ENCODE peak calls at places on chromosome 5, in five cellular contexts. One of them, this sample, is unnamed.

GRCh38 chr5:13627673-13628454 is 316.6 kb downstream of the DNAH5 start:
- DNase-seq in left ventricle myocardium inferior: no peak
- DNase-seq in MM.1S: no peak
- DNase-seq in body of pancreas: no peak
- DNase-seq in right lobe of liver: no peak
- DNase-seq in this sample: no peak

GRCh38 chr5:161535762-161536161 is 10.8 kb downstream of the GABRB2 start:
- DNase-seq in left ventricle myocardium inferior: no peak
- DNase-seq in MM.1S: no peak
- DNase-seq in body of pancreas: no peak
- DNase-seq in right lobe of liver: no peak
- DNase-seq in this sample: no peak

GRCh38 chr5:13664377-13664776 is 280.1 kb downstream of the DNAH5 start:
- DNase-seq in left ventricle myocardium inferior: no peak
- DNase-seq in MM.1S: no peak
- DNase-seq in body of pancreas: no peak
- DNase-seq in right lobe of liver: no peak
- DNase-seq in this sample: no peak

GRCh38 chr5:38780950-38781349 is 64.9 kb upstream of the OSMR start:
- DNase-seq in left ventricle myocardium inferior: peak; percentile 50
- DNase-seq in MM.1S: no peak
- DNase-seq in body of pancreas: peak; percentile 51
- DNase-seq in right lobe of liver: no peak
- DNase-seq in this sample: no peak

GRCh38 chr5:2020730-2021129 is 138.0 kb upstream of the IRX4 start:
- DNase-seq in left ventricle myocardium inferior: no peak
- DNase-seq in MM.1S: no peak
- DNase-seq in body of pancreas: no peak
- DNase-seq in right lobe of liver: no peak
- DNase-seq in this sample: no peak

GRCh38 chr5:36494756-36495637 is 111.4 kb upstream of the SLC1A3 start:
- DNase-seq in left ventricle myocardium inferior: no peak
- DNase-seq in MM.1S: no peak
- DNase-seq in body of pancreas: peak; percentile 6
- DNase-seq in right lobe of liver: no peak
- DNase-seq in this sample: no peak

GRCh38 chr5:73963021-73963420 is 337.0 kb downstream of the ARHGEF28 start:
- DNase-seq in left ventricle myocardium inferior: no peak
- DNase-seq in MM.1S: no peak
- DNase-seq in body of pancreas: peak; percentile 59
- DNase-seq in right lobe of liver: no peak
- DNase-seq in this sample: no peak

GRCh38 chr5:154349621-154350020 is 96.2 kb upstream of the SAP30L start:
- DNase-seq in left ventricle myocardium inferior: no peak
- DNase-seq in MM.1S: no peak
- DNase-seq in body of pancreas: no peak
- DNase-seq in right lobe of liver: no peak
- DNase-seq in this sample: no peak

GRCh38 chr5:73338201-73339126 is 110.1 kb downstream of the FOXD1 start:
- DNase-seq in left ventricle myocardium inferior: no peak
- DNase-seq in MM.1S: no peak
- DNase-seq in body of pancreas: peak; percentile 26
- DNase-seq in right lobe of liver: no peak
- DNase-seq in this sample: no peak

GRCh38 chr5:181188700-181189362 is 16.2 kb downstream of the TRIM7 start:
- DNase-seq in left ventricle myocardium inferior: peak; percentile 57
- DNase-seq in MM.1S: peak; percentile 80
- DNase-seq in body of pancreas: peak; percentile 84
- DNase-seq in right lobe of liver: peak; percentile 57
- DNase-seq in this sample: peak; percentile 79

DNA sequence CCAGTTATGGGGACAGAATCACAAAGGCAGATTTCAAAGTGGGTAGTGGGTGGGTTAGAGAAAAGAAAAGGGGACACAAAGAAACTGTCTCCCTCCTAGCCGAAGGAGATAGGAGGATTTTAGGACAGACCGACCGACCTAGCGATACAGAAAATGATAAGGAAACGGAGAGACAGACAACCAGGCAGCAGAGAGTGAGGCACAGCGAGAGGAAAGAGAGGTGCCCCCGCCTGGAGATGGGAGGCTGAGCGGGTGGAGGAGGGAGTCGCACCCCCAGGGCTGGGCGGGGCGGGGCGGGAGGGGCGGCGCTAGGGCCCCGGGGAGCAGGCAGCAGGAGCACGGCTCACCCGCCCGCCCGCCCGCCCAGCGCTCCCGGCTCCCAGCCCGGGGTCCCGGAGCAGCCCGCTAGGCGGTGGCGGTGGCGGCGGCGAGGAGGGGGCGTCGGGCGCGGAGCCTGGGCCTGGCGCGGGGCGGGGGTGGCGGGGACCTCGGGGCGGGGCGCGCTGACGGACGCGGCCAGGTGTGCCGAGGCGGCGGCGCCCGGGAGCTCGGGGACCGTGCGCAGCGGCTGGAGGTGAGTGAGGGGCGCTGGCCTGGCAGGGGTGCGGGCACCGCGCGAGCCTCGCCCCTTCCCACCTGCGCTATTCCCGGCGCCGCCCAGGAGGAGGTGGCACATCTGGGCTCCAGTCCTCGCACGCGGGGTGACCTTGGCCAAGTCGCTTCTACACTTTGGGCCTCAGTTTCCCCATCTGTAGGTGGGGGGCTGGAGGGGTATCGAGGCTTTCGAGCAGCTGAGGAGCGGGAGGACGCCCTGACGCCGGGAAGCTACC is 15.9 kb upstream of the SYNPO start:
- DNase-seq in left ventricle myocardium inferior: peak; percentile 60
- DNase-seq in MM.1S: no peak
- DNase-seq in body of pancreas: no peak
- DNase-seq in right lobe of liver: no peak
- DNase-seq in this sample: peak; percentile 49
- H3K4me3 ChIP-seq in left ventricle myocardium inferior: peak overlapping the region; percentile 93
- H3K4me3 ChIP-seq in MM.1S: peak overlapping the region; percentile 52
- H3K4me3 ChIP-seq in body of pancreas: peak overlapping the region; percentile 43
- H3K4me3 ChIP-seq in right lobe of liver: peak overlapping the region; percentile 65
- H3K4me3 ChIP-seq in this sample: peak overlapping the region; percentile 84

GRCh38 chr5:80406980-80407734 is 707 bp upstream of the ZFYVE16 start:
- DNase-seq in left ventricle myocardium inferior: peak; percentile 16
- DNase-seq in MM.1S: peak; percentile 36
- DNase-seq in body of pancreas: peak; percentile 36
- DNase-seq in right lobe of liver: peak; percentile 49
- DNase-seq in this sample: no peak

GRCh38 chr5:80408475-80408875 is 611 bp downstream of the ZFYVE16 start:
- DNase-seq in left ventricle myocardium inferior: peak; percentile 60
- DNase-seq in MM.1S: peak; percentile 33
- DNase-seq in body of pancreas: peak; percentile 64
- DNase-seq in right lobe of liver: peak; percentile 75
- DNase-seq in this sample: no peak

GRCh38 chr5:80408976-80409926 is 1.4 kb downstream of the ZFYVE16 start:
- DNase-seq in left ventricle myocardium inferior: no peak
- DNase-seq in MM.1S: no peak
- DNase-seq in body of pancreas: no peak
- DNase-seq in right lobe of liver: no peak
- DNase-seq in this sample: no peak

GRCh38 chr5:80411589-80412219 is 3.8 kb downstream of the ZFYVE16 start:
- DNase-seq in left ventricle myocardium inferior: no peak
- DNase-seq in MM.1S: no peak
- DNase-seq in body of pancreas: no peak
- DNase-seq in right lobe of liver: no peak
- DNase-seq in this sample: no peak

DNA sequence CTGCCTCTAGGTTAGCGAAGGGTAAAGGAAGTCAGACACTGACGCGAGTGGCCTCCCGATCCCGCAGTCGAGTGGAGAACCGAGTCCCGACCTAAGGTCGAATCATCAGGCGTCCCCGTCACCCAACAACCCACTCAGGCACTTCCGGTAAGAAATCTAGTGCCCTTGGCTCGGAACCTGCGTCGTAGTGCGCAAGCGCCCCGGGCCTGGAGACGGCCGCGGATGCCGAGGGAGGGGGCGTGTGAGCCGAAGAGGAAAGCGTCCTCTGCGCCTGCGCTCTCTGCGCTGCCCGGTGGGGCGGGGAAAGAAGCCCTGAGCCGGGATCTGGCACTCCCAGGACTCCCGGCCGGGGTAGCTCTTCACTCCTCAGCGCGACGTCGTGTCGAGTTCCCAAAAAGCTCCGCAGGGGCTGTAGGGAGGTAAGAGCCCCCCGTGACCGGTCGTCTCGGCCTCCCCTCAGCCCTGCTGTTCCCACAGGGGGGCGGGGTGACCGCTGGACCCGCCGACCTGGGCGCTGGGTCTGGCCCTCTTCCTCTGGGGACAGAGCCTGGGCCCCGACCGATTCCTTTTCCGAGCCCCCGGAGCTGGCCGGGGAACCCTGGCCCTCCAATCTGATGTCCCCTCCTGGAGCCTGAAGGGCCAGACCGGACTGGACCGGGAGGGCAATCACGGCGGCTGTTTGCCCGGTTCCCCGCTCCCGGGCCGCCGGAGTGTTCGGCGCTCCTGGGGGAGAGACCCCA is at the start of gene ZFYVE16:
- DNase-seq in left ventricle myocardium inferior: peak; percentile 99
- DNase-seq in MM.1S: peak; percentile 98
- DNase-seq in body of pancreas: peak; percentile 99
- DNase-seq in right lobe of liver: peak; percentile 99
- DNase-seq in this sample: peak; percentile 96
- TF ChIP-seq CTCF in left ventricle myocardium inferior: no peak
- TF ChIP-seq CTCF in MM.1S: no peak
- TF ChIP-seq CTCF in body of pancreas: peak; percentile 61
- TF ChIP-seq CTCF in right lobe of liver: peak; percentile 28
- TF ChIP-seq CTCF in this sample: peak; percentile 29

GRCh38 chr5:131281868-131282234 is 18.0 kb downstream of the CDC42SE2 start:
- DNase-seq in left ventricle myocardium inferior: no peak
- DNase-seq in MM.1S: no peak
- DNase-seq in body of pancreas: no peak
- DNase-seq in right lobe of liver: no peak
- DNase-seq in this sample: no peak
- H3K4me3 ChIP-seq in left ventricle myocardium inferior: no peak overlapping the region
- H3K4me3 ChIP-seq in MM.1S: peak overlapping the region; percentile 39
- H3K4me3 ChIP-seq in body of pancreas: no peak overlapping the region
- H3K4me3 ChIP-seq in right lobe of liver: peak overlapping the region; percentile 6
- H3K4me3 ChIP-seq in this sample: peak overlapping the region; percentile 50

DNA sequence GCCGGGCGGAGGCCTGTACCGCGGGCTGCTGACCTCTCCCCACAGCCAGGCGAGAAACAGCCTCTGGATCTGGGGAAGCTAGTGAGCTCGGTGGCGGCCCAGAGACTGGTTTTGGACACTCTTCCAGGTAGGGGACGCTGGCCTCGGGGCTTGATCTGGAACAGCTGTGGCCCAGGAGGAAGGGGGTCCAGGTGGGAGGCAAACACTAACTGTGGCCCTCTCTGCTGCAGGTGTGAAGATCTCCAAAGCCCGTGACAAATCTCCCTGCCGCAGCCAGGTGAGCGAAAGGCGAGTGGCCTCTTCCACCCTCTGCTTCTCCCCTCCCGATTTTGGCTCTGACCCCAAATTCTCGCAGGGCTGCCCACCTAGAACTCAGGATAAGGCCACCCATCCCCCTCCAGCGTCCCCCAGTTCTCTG is 13.1 kb upstream of the SLC34A1 start:
- DNase-seq in left ventricle myocardium inferior: no peak
- DNase-seq in MM.1S: no peak
- DNase-seq in body of pancreas: no peak
- DNase-seq in right lobe of liver: no peak
- DNase-seq in this sample: no peak
- TF ChIP-seq CTCF in left ventricle myocardium inferior: no peak
- TF ChIP-seq CTCF in MM.1S: no peak
- TF ChIP-seq CTCF in body of pancreas: no peak
- TF ChIP-seq CTCF in right lobe of liver: no peak
- TF ChIP-seq CTCF in this sample: no peak

GRCh38 chr5:133581918-133582317 is 30.4 kb downstream of the FSTL4 start:
- DNase-seq in left ventricle myocardium inferior: no peak
- DNase-seq in MM.1S: no peak
- DNase-seq in body of pancreas: no peak
- DNase-seq in right lobe of liver: no peak
- DNase-seq in this sample: no peak
- H3K4me3 ChIP-seq in left ventricle myocardium inferior: no peak overlapping the region
- H3K4me3 ChIP-seq in MM.1S: no peak overlapping the region
- H3K4me3 ChIP-seq in body of pancreas: no peak overlapping the region
- H3K4me3 ChIP-seq in right lobe of liver: no peak overlapping the region
- H3K4me3 ChIP-seq in this sample: no peak overlapping the region

DNA sequence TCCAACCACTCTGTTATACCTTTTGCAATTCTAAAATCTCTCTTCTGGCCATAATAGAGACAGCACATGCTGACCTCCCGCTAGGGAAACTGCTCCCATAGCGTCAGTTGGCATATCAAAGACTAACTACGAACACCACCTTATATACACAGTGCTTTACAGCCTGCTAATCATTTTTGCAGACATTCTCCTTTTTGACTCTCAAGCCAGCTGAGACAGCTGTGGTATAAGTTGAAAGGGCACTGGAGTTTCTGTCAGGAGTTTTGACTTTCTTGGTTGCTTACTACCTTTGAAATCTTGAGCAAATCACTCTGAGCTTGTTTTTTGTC is 160.2 kb upstream of the TBCA start:
- DNase-seq in left ventricle myocardium inferior: no peak
- DNase-seq in MM.1S: peak; percentile 27
- DNase-seq in body of pancreas: no peak
- DNase-seq in right lobe of liver: no peak
- DNase-seq in this sample: no peak
- TF ChIP-seq CTCF in left ventricle myocardium inferior: no peak
- TF ChIP-seq CTCF in MM.1S: no peak
- TF ChIP-seq CTCF in body of pancreas: no peak
- TF ChIP-seq CTCF in right lobe of liver: no peak
- TF ChIP-seq CTCF in this sample: no peak